ENCODE peak calls at places on chromosomes 3 and 15, in five cellular contexts. C is activated CD8-positive, alpha-beta memory T cell treated with anti-CD3 and anti-CD28 coated beads for 24 hours; X is GM12878; M is T-helper 17 cell; H is aorta. R is an unnamed sample.

GRCh38 chr3:37056826-37057225 is 63.5 kb downstream of the MLH1 start:
- DNase-seq in M (no peak), X (no peak), H (no peak), C (no peak), R (no peak)

GRCh38 chr3:149316427-149316826 is 17.0 kb downstream of the TM4SF18 start:
- DNase-seq in H (no peak), M (no peak), C (no peak), X (no peak), R (no peak)

GRCh38 chr15:29098652-29099051 is 171.0 kb downstream of the NSMCE3 start:
- DNase-seq in H (no peak), M (no peak), C (no peak), X (no peak), R (no peak)

GRCh38 chr3:111284485-111285187 is 213.0 kb downstream of the NECTIN3 start:
- DNase-seq in M (no peak), H (no peak), X (no peak), C (no peak), R (no peak)

GRCh38 chr3:161576733-161577510 is 80.3 kb downstream of the OTOL1 start:
- DNase-seq in X (no peak), H (no peak), C (no peak), M (no peak), R (no peak)

GRCh38 chr3:146590521-146590920 is 14.6 kb downstream of the PLSCR5 start:
- DNase-seq in X (no peak), M (no peak), H (no peak), C (no peak), R (no peak)

GRCh38 chr3:38046027-38046426 is 7.0 kb downstream of the DLEC1 start:
- DNase-seq in X (no peak), H (no peak), M (no peak), C (no peak), R (no peak)

GRCh38 chr3:64530434-64531049 is 157.3 kb downstream of the ADAMTS9 start:
- DNase-seq in C (no peak), X (no peak), H (no peak), M (no peak), R (no peak)

GRCh38 chr3:123880998-123881561 is 3.1 kb downstream of the MYLK start:
- DNase-seq in H (no peak), C (no peak), X (no peak), M (no peak), R (no peak)

GRCh38 chr3:131388400-131388799 is 6.8 kb downstream of the NUDT16 start:
- DNase-seq in X (no peak), M (no peak), C (no peak), H (no peak), R (no peak)

GRCh38 chr3:107956991-107957467 is 133.8 kb downstream of the CD47 start:
- DNase-seq in H (peak), C (no peak), M (no peak), X (no peak), R (no peak)